ENCODE peak calls at places on chromosomes 13 and 19, in eight cellular contexts. One of them, this sample, is unnamed.

GRCh38 chr13:109955598-109955997 is 169.2 kb upstream of the IRS2 start:
- DNase-seq in foreskin fibroblast: peak; percentile 67
- DNase-seq in endothelial cell: no peak
- DNase-seq in tibial nerve: no peak
- DNase-seq in H9: no peak
- DNase-seq in K562: no peak
- DNase-seq in heart right ventricle: no peak
- DNase-seq in mesothelial cell of epicardium: no peak
- DNase-seq in this sample: no peak

GRCh38 chr13:74761794-74762193 is 627.6 kb upstream of the KLF12 start:
- DNase-seq in foreskin fibroblast: peak; percentile 36
- DNase-seq in heart right ventricle: no peak
- DNase-seq in K562: no peak
- DNase-seq in H9: no peak
- DNase-seq in tibial nerve: peak; percentile 6
- DNase-seq in endothelial cell: no peak
- DNase-seq in mesothelial cell of epicardium: no peak
- DNase-seq in this sample: peak; percentile 95

GRCh38 chr19:33064117-33064777 is 441 bp downstream of the RHPN2 start:
- DNase-seq in K562: peak; percentile 77
- DNase-seq in foreskin fibroblast: peak; percentile 27
- DNase-seq in mesothelial cell of epicardium: peak; percentile 57
- DNase-seq in H9: peak; percentile 75
- DNase-seq in endothelial cell: peak; percentile 16
- DNase-seq in heart right ventricle: peak; percentile 27
- DNase-seq in tibial nerve: no peak
- DNase-seq in this sample: no peak

GRCh38 chr13:97148894-97149293 is 73.2 kb upstream of the MBNL2 start:
- DNase-seq in endothelial cell: no peak
- DNase-seq in mesothelial cell of epicardium: no peak
- DNase-seq in H9: no peak
- DNase-seq in K562: peak; percentile 14
- DNase-seq in tibial nerve: no peak
- DNase-seq in heart right ventricle: no peak
- DNase-seq in foreskin fibroblast: no peak
- DNase-seq in this sample: no peak

GRCh38 chr13:67328895-67329294 is 98.8 kb upstream of the PCDH9 start:
- DNase-seq in heart right ventricle: no peak
- DNase-seq in H9: no peak
- DNase-seq in endothelial cell: no peak
- DNase-seq in foreskin fibroblast: no peak
- DNase-seq in K562: no peak
- DNase-seq in tibial nerve: no peak
- DNase-seq in mesothelial cell of epicardium: no peak
- DNase-seq in this sample: no peak

GRCh38 chr13:101019126-101019525 is 344.5 kb upstream of the TMTC4 start:
- DNase-seq in tibial nerve: no peak
- DNase-seq in mesothelial cell of epicardium: no peak
- DNase-seq in endothelial cell: no peak
- DNase-seq in H9: no peak
- DNase-seq in foreskin fibroblast: peak; percentile 6
- DNase-seq in K562: no peak
- DNase-seq in heart right ventricle: no peak
- DNase-seq in this sample: peak; percentile 3

GRCh38 chr13:84985860-84986259 is 813.4 kb downstream of the SLITRK6 start:
- DNase-seq in H9: no peak
- DNase-seq in K562: no peak
- DNase-seq in heart right ventricle: no peak
- DNase-seq in endothelial cell: no peak
- DNase-seq in foreskin fibroblast: no peak
- DNase-seq in tibial nerve: no peak
- DNase-seq in mesothelial cell of epicardium: no peak
- DNase-seq in this sample: no peak

GRCh38 chr13:109381546-109382180 is 404.7 kb downstream of the IRS2 start:
- DNase-seq in endothelial cell: no peak
- DNase-seq in foreskin fibroblast: peak; percentile 90
- DNase-seq in heart right ventricle: no peak
- DNase-seq in H9: no peak
- DNase-seq in tibial nerve: no peak
- DNase-seq in mesothelial cell of epicardium: no peak
- DNase-seq in K562: no peak
- DNase-seq in this sample: peak; percentile 76

GRCh38 chr13:73861136-73861535 is 273.1 kb downstream of the KLF12 start:
- DNase-seq in tibial nerve: no peak
- DNase-seq in heart right ventricle: no peak
- DNase-seq in foreskin fibroblast: no peak
- DNase-seq in mesothelial cell of epicardium: no peak
- DNase-seq in H9: no peak
- DNase-seq in K562: no peak
- DNase-seq in endothelial cell: no peak
- DNase-seq in this sample: no peak

GRCh38 chr13:59480857-59481256 is 682.9 kb downstream of the DIAPH3 start:
- DNase-seq in mesothelial cell of epicardium: no peak
- DNase-seq in K562: no peak
- DNase-seq in tibial nerve: no peak
- DNase-seq in endothelial cell: no peak
- DNase-seq in foreskin fibroblast: no peak
- DNase-seq in H9: no peak
- DNase-seq in heart right ventricle: no peak
- DNase-seq in this sample: no peak

GRCh38 chr19:12784871-12785430 is 6.3 kb upstream of the JUNB start:
- DNase-seq in endothelial cell: no peak
- DNase-seq in K562: no peak
- DNase-seq in heart right ventricle: no peak
- DNase-seq in H9: no peak
- DNase-seq in mesothelial cell of epicardium: no peak
- DNase-seq in foreskin fibroblast: peak; percentile 45
- DNase-seq in tibial nerve: no peak
- DNase-seq in this sample: no peak

GRCh38 chr19:14475251-14476073 is at the start of gene PTGER1:
- DNase-seq in foreskin fibroblast: peak; percentile 75
- DNase-seq in H9: peak; percentile 69
- DNase-seq in endothelial cell: peak; percentile 63
- DNase-seq in heart right ventricle: no peak
- DNase-seq in K562: peak; percentile 85
- DNase-seq in mesothelial cell of epicardium: no peak
- DNase-seq in tibial nerve: no peak
- DNase-seq in this sample: no peak

GRCh38 chr13:104648291-104648690 is 1582.1 kb upstream of the SLC10A2 start:
- DNase-seq in K562: no peak
- DNase-seq in heart right ventricle: no peak
- DNase-seq in tibial nerve: no peak
- DNase-seq in mesothelial cell of epicardium: no peak
- DNase-seq in foreskin fibroblast: no peak
- DNase-seq in endothelial cell: no peak
- DNase-seq in H9: no peak
- DNase-seq in this sample: no peak

GRCh38 chr19:8504171-8504570 is 1.7 kb upstream of the PRAM1 start:
- DNase-seq in mesothelial cell of epicardium: no peak
- DNase-seq in foreskin fibroblast: no peak
- DNase-seq in endothelial cell: no peak
- DNase-seq in K562: peak; percentile 54
- DNase-seq in H9: no peak
- DNase-seq in tibial nerve: no peak
- DNase-seq in heart right ventricle: no peak
- DNase-seq in this sample: no peak

GRCh38 chr19:30520735-30521479 is 148.7 kb downstream of the ZNF536 start:
- DNase-seq in mesothelial cell of epicardium: no peak
- DNase-seq in endothelial cell: no peak
- DNase-seq in heart right ventricle: no peak
- DNase-seq in K562: no peak
- DNase-seq in H9: no peak
- DNase-seq in tibial nerve: no peak
- DNase-seq in foreskin fibroblast: no peak
- DNase-seq in this sample: no peak

GRCh38 chr13:79571147-79571546 is 90.2 kb downstream of the NDFIP2 start:
- DNase-seq in H9: no peak
- DNase-seq in K562: no peak
- DNase-seq in mesothelial cell of epicardium: no peak
- DNase-seq in tibial nerve: no peak
- DNase-seq in endothelial cell: no peak
- DNase-seq in heart right ventricle: no peak
- DNase-seq in foreskin fibroblast: no peak
- DNase-seq in this sample: no peak

GRCh38 chr13:37531054-37531453 is 67.5 kb downstream of the POSTN start:
- DNase-seq in tibial nerve: no peak
- DNase-seq in K562: no peak
- DNase-seq in H9: no peak
- DNase-seq in heart right ventricle: no peak
- DNase-seq in endothelial cell: no peak
- DNase-seq in foreskin fibroblast: peak; percentile 20
- DNase-seq in mesothelial cell of epicardium: no peak
- DNase-seq in this sample: no peak

GRCh38 chr13:41919031-41919740 is 41.7 kb downstream of the VWA8 start:
- DNase-seq in mesothelial cell of epicardium: no peak
- DNase-seq in tibial nerve: no peak
- DNase-seq in H9: no peak
- DNase-seq in K562: no peak
- DNase-seq in foreskin fibroblast: peak; percentile 39
- DNase-seq in heart right ventricle: no peak
- DNase-seq in endothelial cell: no peak
- DNase-seq in this sample: no peak

GRCh38 chr19:15304140-15304705 is 28.1 kb downstream of the BRD4 start:
- DNase-seq in tibial nerve: no peak
- DNase-seq in foreskin fibroblast: peak; percentile 63
- DNase-seq in heart right ventricle: peak; percentile 39
- DNase-seq in endothelial cell: no peak
- DNase-seq in H9: no peak
- DNase-seq in mesothelial cell of epicardium: no peak
- DNase-seq in K562: no peak
- DNase-seq in this sample: no peak

GRCh38 chr13:26425439-26426358 is 131.8 kb upstream of the WASF3 start:
- DNase-seq in heart right ventricle: no peak
- DNase-seq in K562: no peak
- DNase-seq in mesothelial cell of epicardium: no peak
- DNase-seq in endothelial cell: no peak
- DNase-seq in H9: no peak
- DNase-seq in tibial nerve: no peak
- DNase-seq in foreskin fibroblast: peak; percentile 5
- DNase-seq in this sample: no peak

GRCh38 chr19:56137405-56137804 is 3.7 kb upstream of the ZNF444 start:
- DNase-seq in K562: no peak
- DNase-seq in mesothelial cell of epicardium: no peak
- DNase-seq in foreskin fibroblast: no peak
- DNase-seq in endothelial cell: no peak
- DNase-seq in tibial nerve: no peak
- DNase-seq in H9: no peak
- DNase-seq in heart right ventricle: no peak
- DNase-seq in this sample: no peak

GRCh38 chr13:85798999-85799646 is at the start of gene SLITRK6:
- DNase-seq in tibial nerve: no peak
- DNase-seq in heart right ventricle: no peak
- DNase-seq in mesothelial cell of epicardium: no peak
- DNase-seq in foreskin fibroblast: peak; percentile 77
- DNase-seq in H9: peak; percentile 35
- DNase-seq in K562: no peak
- DNase-seq in endothelial cell: peak; percentile 18
- DNase-seq in this sample: peak; percentile 45

GRCh38 chr13:96744665-96745331 is 249.5 kb downstream of the OXGR1 start:
- DNase-seq in foreskin fibroblast: no peak
- DNase-seq in tibial nerve: no peak
- DNase-seq in H9: no peak
- DNase-seq in K562: no peak
- DNase-seq in endothelial cell: no peak
- DNase-seq in mesothelial cell of epicardium: no peak
- DNase-seq in heart right ventricle: no peak
- DNase-seq in this sample: no peak

DNA sequence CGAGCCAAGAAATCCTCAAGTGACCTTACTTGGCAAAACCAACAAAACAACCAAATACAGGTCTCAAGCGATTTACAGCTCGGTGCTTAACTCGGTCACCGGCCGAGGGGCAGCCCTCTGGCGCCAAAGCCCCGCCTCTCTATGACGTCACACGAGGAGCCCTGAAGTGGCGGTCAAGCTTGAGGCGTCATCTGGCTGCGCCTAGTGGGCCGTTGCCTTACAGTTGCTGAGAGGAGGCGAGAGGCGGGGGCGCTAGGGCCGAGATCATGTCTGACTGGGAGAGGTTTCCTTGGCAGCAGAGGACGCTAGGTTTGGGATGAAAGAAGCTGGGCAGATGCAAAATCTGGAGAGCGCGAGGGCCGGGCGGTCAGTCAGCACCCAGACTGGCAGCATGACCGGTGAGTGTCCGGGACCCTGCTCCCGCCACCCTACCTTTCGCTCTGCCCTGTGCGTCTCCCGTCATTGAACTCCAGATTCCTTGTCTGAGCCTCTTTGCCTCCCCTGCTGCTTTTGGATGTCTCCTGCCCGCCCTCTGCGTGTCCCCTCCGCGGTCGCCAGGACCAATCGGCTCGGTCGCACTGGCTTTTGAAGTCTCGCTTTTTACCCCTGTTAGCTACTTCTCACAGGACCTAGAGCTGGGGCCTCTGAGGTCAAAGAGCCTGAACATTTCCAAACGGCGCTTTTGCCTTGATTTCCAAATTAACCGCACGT is at the start of gene CDADC1:
- DNase-seq in mesothelial cell of epicardium: peak; percentile 97
- DNase-seq in H9: peak; percentile 99
- DNase-seq in endothelial cell: peak; percentile 96
- DNase-seq in K562: peak; percentile 92
- DNase-seq in tibial nerve: peak; percentile 97
- DNase-seq in foreskin fibroblast: peak; percentile 99
- DNase-seq in heart right ventricle: peak; percentile 98
- DNase-seq in this sample: peak; percentile 93
- TF ChIP-seq CTCF in mesothelial cell of epicardium: no peak
- TF ChIP-seq CTCF in H9: no peak
- TF ChIP-seq CTCF in endothelial cell: no peak
- TF ChIP-seq CTCF in K562: no peak
- TF ChIP-seq CTCF in tibial nerve: no peak
- TF ChIP-seq CTCF in foreskin fibroblast: no peak
- TF ChIP-seq CTCF in heart right ventricle: no peak
- TF ChIP-seq CTCF in this sample: no peak

GRCh38 chr19:16741084-16741483 is 21.4 kb downstream of the NWD1 start:
- DNase-seq in endothelial cell: no peak
- DNase-seq in H9: no peak
- DNase-seq in heart right ventricle: no peak
- DNase-seq in K562: no peak
- DNase-seq in tibial nerve: no peak
- DNase-seq in foreskin fibroblast: no peak
- DNase-seq in mesothelial cell of epicardium: no peak
- DNase-seq in this sample: no peak
- TF ChIP-seq CTCF in endothelial cell: no peak
- TF ChIP-seq CTCF in H9: no peak
- TF ChIP-seq CTCF in heart right ventricle: no peak
- TF ChIP-seq CTCF in K562: no peak
- TF ChIP-seq CTCF in tibial nerve: no peak
- TF ChIP-seq CTCF in foreskin fibroblast: no peak
- TF ChIP-seq CTCF in mesothelial cell of epicardium: no peak
- TF ChIP-seq CTCF in this sample: no peak

GRCh38 chr19:19115954-19116353 is 22.3 kb downstream of the TMEM161A start:
- DNase-seq in mesothelial cell of epicardium: no peak
- DNase-seq in H9: peak; percentile 81
- DNase-seq in K562: peak; percentile 72
- DNase-seq in heart right ventricle: peak; percentile 43
- DNase-seq in tibial nerve: peak; percentile 19
- DNase-seq in endothelial cell: peak; percentile 74
- DNase-seq in foreskin fibroblast: peak; percentile 40
- DNase-seq in this sample: no peak
- TF ChIP-seq CTCF in mesothelial cell of epicardium: peak; percentile 20
- TF ChIP-seq CTCF in H9: peak; percentile 88
- TF ChIP-seq CTCF in K562: peak; percentile 88
- TF ChIP-seq CTCF in heart right ventricle: peak; percentile 62
- TF ChIP-seq CTCF in tibial nerve: peak; percentile 10
- TF ChIP-seq CTCF in endothelial cell: peak; percentile 58
- TF ChIP-seq CTCF in foreskin fibroblast: peak; percentile 55
- TF ChIP-seq CTCF in this sample: peak; percentile 51

GRCh38 chr19:3977242-3978143 is 6.6 kb upstream of the DAPK3 start:
- DNase-seq in endothelial cell: no peak
- DNase-seq in tibial nerve: no peak
- DNase-seq in K562: peak; percentile 57
- DNase-seq in foreskin fibroblast: no peak
- DNase-seq in mesothelial cell of epicardium: no peak
- DNase-seq in H9: peak; percentile 59
- DNase-seq in heart right ventricle: no peak
- DNase-seq in this sample: no peak
- TF ChIP-seq CTCF in endothelial cell: peak; percentile 32
- TF ChIP-seq CTCF in tibial nerve: no peak
- TF ChIP-seq CTCF in K562: peak; percentile 24
- TF ChIP-seq CTCF in foreskin fibroblast: no peak
- TF ChIP-seq CTCF in mesothelial cell of epicardium: peak; percentile 23
- TF ChIP-seq CTCF in H9: peak; percentile 54
- TF ChIP-seq CTCF in heart right ventricle: no peak
- TF ChIP-seq CTCF in this sample: peak; percentile 17

This sample was measured in astrocyte of the cerebellum.